ENCODE peak calls at places on chromosomes 2 and 18, in ten cellular contexts. X, U, N, W, H, D, J, Z, O and Q are unnamed samples.

GRCh38 chr2:177888581-177888980 is 184.0 kb downstream of the PDE11A start:
- DNase-seq in Z (no peak), O (no peak), H (no peak), N (no peak), X (no peak), J (no peak), U (no peak), W (no peak), D (no peak), Q (no peak)

GRCh38 chr2:140504596-140504995 is 1626.2 kb downstream of the LRP1B start:
- DNase-seq in X (no peak), D (no peak), U (no peak), N (no peak), H (no peak), O (no peak), Z (no peak), J (no peak), W (no peak), Q (peak)

GRCh38 chr2:235666240-235666781 is 172.5 kb downstream of the AGAP1 start:
- DNase-seq in O (peak), J (no peak), W (peak), D (no peak), X (peak), Z (peak), N (no peak), H (peak), U (peak), Q (peak)

GRCh38 chr2:113370478-113371091 is 66.9 kb upstream of the ZNG1B start:
- DNase-seq in O (peak), W (peak), J (peak), Z (peak), N (peak), H (peak), D (peak), U (peak), X (peak), Q (peak)

GRCh38 chr2:10412380-10412779 is 35.7 kb downstream of the ODC1 start:
- DNase-seq in W (peak), U (no peak), Z (no peak), H (peak), X (peak), N (no peak), D (no peak), O (no peak), J (no peak), Q (peak)

GRCh38 chr2:139033300-139033699 is 253.1 kb upstream of the NXPH2 start:
- DNase-seq in J (no peak), O (no peak), H (no peak), X (peak), Z (no peak), W (peak), U (no peak), D (no peak), N (no peak), Q (peak)

GRCh38 chr2:30677861-30678385 is 129.3 kb downstream of the CAPN13 start:
- DNase-seq in O (no peak), W (no peak), U (no peak), X (no peak), Z (no peak), J (no peak), D (no peak), N (no peak), H (no peak), Q (no peak)

GRCh38 chr18:78032574-78032973 is 782.9 kb downstream of the GALR1 start:
- DNase-seq in U (no peak), J (no peak), Z (no peak), X (no peak), H (no peak), W (no peak), O (no peak), N (no peak), D (no peak), Q (no peak)

GRCh38 chr2:119760237-119760807 is 600 bp downstream of the PTPN4 start:
- DNase-seq in W (no peak), U (no peak), X (no peak), J (no peak), H (no peak), O (no peak), N (no peak), D (no peak), Z (no peak), Q (no peak)

GRCh38 chr2:129645335-129645734 is 334.1 kb upstream of the RAB6C start:
- DNase-seq in X (no peak), N (no peak), O (no peak), H (no peak), U (no peak), D (no peak), J (no peak), Z (no peak), W (no peak), Q (no peak)

GRCh38 chr18:79766308-79766707 is 31.4 kb upstream of the KCNG2 start:
- DNase-seq in D (no peak), W (no peak), U (no peak), J (no peak), H (no peak), N (no peak), X (no peak), Z (no peak), O (no peak), Q (no peak)

GRCh38 chr18:8797206-8797605 is 91.8 kb downstream of the MTCL1 start:
- DNase-seq in D (no peak), Z (no peak), J (no peak), O (no peak), X (no peak), H (no peak), N (no peak), U (no peak), W (peak), Q (peak)

GRCh38 chr2:230920167-230920566 is 4.9 kb downstream of the GPR55 start:
- DNase-seq in D (no peak), H (no peak), W (no peak), X (no peak), U (no peak), O (no peak), J (no peak), Z (no peak), N (no peak), Q (no peak)

GRCh38 chr18:51724790-51725721 is 527.6 kb upstream of the MEX3C start:
- DNase-seq in W (no peak), D (no peak), J (peak), N (no peak), X (peak), O (peak), Z (no peak), H (no peak), U (no peak), Q (peak)

GRCh38 chr18:58272779-58273500 is 228.9 kb downstream of the NEDD4L start:
- DNase-seq in D (no peak), Z (no peak), W (no peak), O (no peak), J (no peak), N (no peak), U (no peak), X (peak), H (no peak), Q (no peak)

GRCh38 chr18:7730682-7731081 is 163.6 kb downstream of the PTPRM start:
- DNase-seq in Z (no peak), J (no peak), N (no peak), H (no peak), D (no peak), W (no peak), X (no peak), U (no peak), O (no peak), Q (no peak)

GRCh38 chr2:235773188-235773928 is 279.5 kb downstream of the AGAP1 start:
- DNase-seq in Z (no peak), H (peak), X (no peak), N (no peak), W (no peak), D (no peak), J (no peak), U (no peak), O (no peak), Q (no peak)

DNA sequence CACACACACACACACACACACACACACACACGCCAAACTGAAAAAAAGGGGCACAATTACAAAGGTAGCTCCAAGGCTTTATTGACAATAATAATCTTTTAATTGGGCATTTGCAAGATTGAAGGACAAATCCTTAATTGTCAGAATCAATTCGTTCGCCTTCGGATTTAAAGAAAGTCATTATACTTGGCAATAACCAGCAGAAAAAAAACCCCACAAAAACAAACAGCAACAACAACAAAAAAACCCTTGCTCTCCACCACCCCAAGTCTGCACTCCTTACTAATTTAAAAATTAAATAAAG is 1.8 kb upstream of the HOXD8 start:
- DNase-seq in H (no peak), Z (no peak), U (no peak), X (no peak), O (no peak), W (no peak), N (no peak), D (no peak), J (no peak), Q (no peak)
- H3K4me3 ChIP-seq in H (no peak), Z (no peak), U (no peak), X (no peak), O (no peak), W (no peak), N (peak), D (no peak), J (no peak), Q (peak)

GRCh38 chr2:239824866-239825704 is 200.1 kb downstream of the NDUFA10 start:
- DNase-seq in Z (no peak), D (no peak), H (no peak), U (no peak), X (no peak), J (no peak), W (no peak), N (peak), O (no peak), Q (no peak)

GRCh38 chr2:239822146-239822945 is 202.8 kb downstream of the NDUFA10 start:
- DNase-seq in H (no peak), O (no peak), U (no peak), Z (no peak), W (no peak), N (no peak), X (no peak), J (no peak), D (no peak), Q (no peak)

GRCh38 chr2:239826376-239826775 is 198.8 kb downstream of the NDUFA10 start:
- DNase-seq in D (no peak), O (no peak), J (no peak), W (no peak), X (no peak), N (peak), H (no peak), U (no peak), Z (no peak), Q (no peak)

GRCh38 chr2:239825705-239825979 is 199.5 kb downstream of the NDUFA10 start:
- DNase-seq in Z (no peak), O (no peak), H (no peak), D (no peak), N (peak), X (no peak), J (no peak), W (no peak), U (no peak), Q (no peak)

DNA sequence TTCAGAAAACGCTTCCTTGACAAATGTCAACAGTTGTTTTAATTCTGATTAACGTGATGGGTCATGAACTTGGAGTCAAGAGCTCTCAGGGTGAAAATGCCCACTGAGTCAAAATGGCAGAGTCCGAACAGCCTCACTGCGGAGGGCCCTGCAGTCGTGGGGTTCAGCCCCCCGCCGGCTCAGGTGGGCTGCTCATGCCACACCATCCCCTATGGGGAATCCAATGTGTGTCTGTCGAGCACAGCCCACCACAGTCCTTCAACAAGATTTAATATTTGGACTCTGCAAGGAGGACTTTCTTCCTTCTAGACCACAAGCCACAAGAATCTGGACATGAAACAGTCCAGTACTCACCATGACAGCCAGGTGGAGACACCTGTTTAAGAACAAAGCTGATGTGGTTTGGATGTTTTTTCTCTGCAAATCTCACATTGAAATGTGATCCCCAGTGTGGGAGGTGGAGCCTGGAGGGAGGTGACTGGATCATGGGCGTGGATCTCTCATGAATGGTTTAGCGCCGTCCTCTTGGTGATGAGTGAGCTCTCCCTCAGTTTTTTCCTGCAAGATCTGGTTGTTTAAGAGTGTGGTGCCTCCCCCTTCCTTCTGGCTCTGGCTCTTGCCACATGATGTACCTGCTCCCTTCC is 201.0 kb downstream of the NDUFA10 start:
- DNase-seq in U (no peak), Z (peak), W (no peak), N (peak), X (peak), J (no peak), D (peak), O (peak), H (peak), Q (peak)
- TF ChIP-seq CTCF in U (peak), Z (peak), W (no peak), N (peak), X (no peak), J (no peak), D (peak), O (peak), H (peak), Q (no peak)

GRCh38 chr18:10950876-10951630 is 198.3 kb downstream of the PIEZO2 start:
- DNase-seq in X (no peak), N (no peak), D (no peak), J (no peak), U (no peak), W (no peak), O (no peak), Z (no peak), H (no peak), Q (no peak)
- H3K4me3 ChIP-seq in X (no peak), N (no peak), D (no peak), J (no peak), U (no peak), W (no peak), O (no peak), Z (no peak), H (no peak), Q (no peak)

DNA sequence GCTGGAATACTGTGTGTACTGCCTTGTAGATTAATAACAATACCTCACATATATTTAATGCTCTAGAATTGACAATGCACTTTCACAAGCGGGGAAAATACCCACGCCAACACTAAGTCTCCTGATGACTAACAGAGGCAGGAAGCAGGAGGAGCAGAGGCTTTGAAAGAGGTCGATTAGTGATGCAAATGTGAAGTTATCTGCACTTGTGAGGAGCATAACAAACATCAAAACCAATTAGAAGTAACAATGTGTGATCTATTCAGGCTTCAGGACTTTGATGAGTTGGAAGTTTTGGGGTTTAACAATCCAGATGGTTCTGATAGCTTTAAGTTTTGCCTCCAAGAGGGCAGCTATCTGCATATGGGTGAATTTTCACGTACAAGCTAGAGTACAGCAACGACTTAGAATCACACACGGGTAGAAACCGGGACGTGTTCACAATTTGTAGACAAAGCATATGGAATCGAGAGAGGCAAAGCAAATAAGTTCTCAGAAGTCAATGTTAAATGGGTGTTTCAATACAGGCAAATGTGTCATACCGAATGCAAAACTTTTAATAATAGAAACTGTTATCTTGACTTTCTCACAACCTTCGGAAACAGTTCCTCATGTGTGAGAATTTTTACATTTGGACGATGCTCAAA is 114.5 kb downstream of the METTL8 start:
- DNase-seq in N (no peak), W (peak), Z (no peak), J (no peak), U (no peak), X (peak), D (no peak), O (no peak), H (peak), Q (peak)
- TF ChIP-seq CTCF in N (no peak), W (no peak), Z (no peak), J (no peak), U (no peak), X (no peak), D (no peak), O (no peak), H (no peak), Q (no peak)

DNA sequence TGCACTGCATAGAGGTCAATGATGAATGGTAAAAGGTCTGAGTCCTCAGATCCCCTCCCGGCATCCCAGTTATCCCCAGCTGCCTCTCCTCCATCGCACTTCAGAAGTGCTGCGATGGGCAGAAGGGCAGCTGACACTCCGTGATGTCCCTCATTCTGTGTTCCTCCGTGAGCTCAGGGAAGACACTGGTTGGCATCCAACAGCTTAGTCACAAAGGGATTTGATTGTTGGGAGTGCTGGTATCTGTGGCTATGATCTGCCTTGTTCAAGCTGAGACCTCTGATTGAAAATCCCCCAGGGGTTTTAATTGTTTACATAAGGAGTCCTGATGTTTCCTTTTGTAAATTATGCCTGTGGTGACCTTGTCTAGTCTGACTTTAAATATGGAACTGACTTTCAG is 19.0 kb upstream of the SAG start:
- DNase-seq in J (no peak), Z (peak), X (peak), H (peak), D (no peak), U (no peak), W (no peak), O (no peak), N (no peak), Q (no peak)
- H3K4me3 ChIP-seq in J (no peak), Z (no peak), X (no peak), H (no peak), D (no peak), U (no peak), W (no peak), O (no peak), N (no peak), Q (no peak)

GRCh38 chr2:115908731-115909130 is 1466.3 kb downstream of the DPP10 start:
- DNase-seq in D (no peak), N (no peak), H (no peak), U (no peak), X (no peak), J (no peak), O (no peak), Z (no peak), W (no peak), Q (no peak)

GRCh38 chr2:115910270-115910669 is 1467.8 kb downstream of the DPP10 start:
- DNase-seq in Z (no peak), J (no peak), W (no peak), X (no peak), U (no peak), H (peak), O (peak), N (no peak), D (no peak), Q (no peak)
- TF ChIP-seq CTCF in Z (no peak), J (peak), W (no peak), X (no peak), U (no peak), H (peak), O (peak), N (no peak), D (peak), Q (no peak)

DNA sequence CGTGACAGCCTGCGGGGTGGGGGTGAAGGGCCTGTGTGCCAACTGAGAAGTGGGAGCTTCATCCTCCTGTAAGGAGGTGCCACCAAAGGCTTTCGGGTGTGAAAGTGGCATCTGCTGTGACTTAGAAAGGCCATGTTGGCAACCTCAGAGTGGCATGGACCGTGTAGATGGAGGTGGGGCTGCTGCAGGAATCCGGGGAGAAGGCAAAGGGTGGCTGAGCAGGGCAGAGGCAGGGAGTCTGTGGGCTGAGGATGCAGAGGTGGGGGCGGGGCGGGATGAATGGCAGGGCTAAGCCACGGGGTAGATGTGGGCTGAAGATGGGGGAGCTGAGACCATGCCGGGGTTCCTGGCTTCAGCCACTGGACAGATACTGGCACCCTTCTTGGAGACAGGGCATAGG is 28.2 kb downstream of the TOGARAM2 start:
- DNase-seq in W (no peak), U (no peak), H (no peak), D (no peak), X (no peak), O (no peak), N (no peak), Z (no peak), J (no peak), Q (no peak)
- H3K4me3 ChIP-seq in W (no peak), U (no peak), H (no peak), D (no peak), X (no peak), O (no peak), N (no peak), Z (no peak), J (no peak), Q (no peak)

GRCh38 chr2:47344890-47345583 is 57.9 kb upstream of the MSH2 start:
- DNase-seq in W (peak), Z (peak), J (peak), O (peak), N (peak), U (peak), X (peak), D (peak), H (peak), Q (peak)
- TF ChIP-seq CTCF in W (no peak), Z (peak), J (no peak), O (no peak), N (no peak), U (no peak), X (peak), D (no peak), H (peak), Q (no peak)

GRCh38 chr2:42960835-42961165 is 168.4 kb upstream of the HAAO start:
- DNase-seq in W (peak), D (no peak), O (no peak), U (no peak), Z (no peak), J (no peak), N (no peak), H (no peak), X (no peak), Q (peak)

GRCh38 chr2:42961948-42962347 is 169.6 kb upstream of the HAAO start:
- DNase-seq in H (no peak), W (no peak), Z (no peak), X (no peak), N (no peak), J (no peak), U (no peak), D (no peak), O (no peak), Q (no peak)

GRCh38 chr2:42962521-42962953 is 170.2 kb upstream of the HAAO start:
- DNase-seq in D (no peak), X (peak), H (no peak), U (no peak), J (no peak), W (no peak), O (no peak), N (peak), Z (no peak), Q (peak)

GRCh38 chr2:42959993-42960834 is 167.8 kb upstream of the HAAO start:
- DNase-seq in W (no peak), O (no peak), D (no peak), N (no peak), J (peak), X (no peak), U (no peak), Z (no peak), H (no peak), Q (no peak)

GRCh38 chr2:42961385-42961800 is 169.0 kb upstream of the HAAO start:
- DNase-seq in D (no peak), Z (no peak), U (no peak), H (peak), N (peak), X (no peak), O (no peak), W (no peak), J (no peak), Q (peak)
- H3K4me3 ChIP-seq in D (no peak), Z (no peak), U (no peak), H (no peak), N (no peak), X (no peak), O (no peak), W (no peak), J (no peak), Q (no peak)

DNA sequence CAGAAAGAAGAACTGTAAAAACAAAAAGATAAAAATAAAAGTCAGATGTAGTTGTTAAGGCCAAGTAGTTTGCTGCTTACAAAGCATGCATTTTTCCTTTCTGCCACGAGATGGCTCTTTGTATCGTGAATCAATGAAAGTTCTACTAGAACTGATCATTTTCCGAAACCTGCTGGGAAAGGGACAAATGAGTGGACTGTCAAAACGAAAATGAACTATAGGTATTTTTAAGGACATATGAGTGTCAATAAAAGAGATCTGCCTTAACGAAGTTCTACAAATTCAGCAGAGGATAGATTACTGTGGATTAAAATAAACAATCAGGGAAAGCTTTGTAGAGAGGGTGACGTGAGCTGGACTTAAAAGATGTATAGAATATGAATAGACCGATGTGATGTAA is 15.0 kb upstream of the ELOA2 start:
- DNase-seq in H (peak), X (peak), O (peak), D (no peak), J (no peak), Z (no peak), W (peak), N (no peak), U (peak), Q (peak)
- TF ChIP-seq CTCF in H (peak), X (peak), O (peak), D (peak), J (peak), Z (peak), W (peak), N (peak), U (peak), Q (peak)